ENCODE peak calls at places on chromosome 9, in nine cellular contexts. S, T, L, N, G, Z, P, M and H are unnamed samples.
A peak's percentile ranks its signal among the peaks of the same experiment; 100 is the strongest.

GRCh38 chr9:87702921-87703320 is 23.0 kb upstream of the CTSL start:
- DNase-seq in S (no peak), T (no peak), L (no peak), N (no peak), G (no peak), Z (no peak), P (no peak), M (no peak), H (no peak)

GRCh38 chr9:87034891-87035290 is 87.6 kb upstream of the GAS1 start:
- DNase-seq in S (no peak), T (no peak), L (no peak), N (no peak), G (no peak), Z (no peak), P (no peak), M (no peak), H (no peak)

GRCh38 chr9:99825158-99826046 is 3.7 kb downstream of the NR4A3 start:
- DNase-seq in S (no peak), T (no peak), L (no peak), N (peak; percentile 51), G (no peak), Z (no peak), P (no peak), M (no peak), H (no peak)

GRCh38 chr9:19994296-19994695 is 205.5 kb upstream of the SLC24A2 start:
- DNase-seq in S (no peak), T (no peak), L (no peak), N (no peak), G (no peak), Z (no peak), P (no peak), M (no peak), H (no peak)

GRCh38 chr9:20307662-20308061 is 314.6 kb downstream of the MLLT3 start:
- DNase-seq in S (no peak), T (no peak), L (no peak), N (no peak), G (no peak), Z (no peak), P (no peak), M (no peak), H (no peak)

GRCh38 chr9:806285-807156 is 35.0 kb upstream of the DMRT1 start:
- DNase-seq in S (no peak), T (peak; percentile 5), L (no peak), N (peak; percentile 19), G (peak; percentile 35), Z (no peak), P (no peak), M (peak; percentile 43), H (no peak)

GRCh38 chr9:92807757-92808725 is 43.4 kb upstream of the BICD2 start:
- DNase-seq in S (no peak), T (peak; percentile 45), L (no peak), N (no peak), G (no peak), Z (no peak), P (peak; percentile 36), M (no peak), H (no peak)

GRCh38 chr9:8486095-8486494 is 686.5 kb upstream of the DMAC1 start:
- DNase-seq in S (no peak), T (no peak), L (peak; percentile 36), N (peak; percentile 64), G (peak; percentile 18), Z (no peak), P (no peak), M (peak; percentile 55), H (no peak)

GRCh38 chr9:9215050-9215449 is 1397.8 kb downstream of the PTPRD start:
- DNase-seq in S (no peak), T (no peak), L (no peak), N (no peak), G (no peak), Z (no peak), P (no peak), M (no peak), H (no peak)

GRCh38 chr9:15144567-15145174 is 162.3 kb downstream of the TTC39B start:
- DNase-seq in S (no peak), T (no peak), L (no peak), N (no peak), G (no peak), Z (no peak), P (no peak), M (no peak), H (no peak)

GRCh38 chr9:108756746-108757490 is 98.9 kb downstream of the ACTL7B start:
- DNase-seq in S (no peak), T (no peak), L (no peak), N (no peak), G (peak; percentile 26), Z (no peak), P (no peak), M (no peak), H (no peak)

GRCh38 chr9:123445981-123446610 is 90.1 kb downstream of the CRB2 start:
- DNase-seq in S (no peak), T (no peak), L (no peak), N (no peak), G (no peak), Z (no peak), P (no peak), M (no peak), H (no peak)

GRCh38 chr9:16329699-16330113 is 540.8 kb downstream of the BNC2 start:
- DNase-seq in S (no peak), T (no peak), L (no peak), N (no peak), G (no peak), Z (no peak), P (no peak), M (no peak), H (no peak)

GRCh38 chr9:132068604-132069003 is 11.1 kb downstream of the MED27 start:
- DNase-seq in S (no peak), T (no peak), L (no peak), N (no peak), G (no peak), Z (no peak), P (no peak), M (no peak), H (no peak)

GRCh38 chr9:116813029-116813295 is 125.9 kb downstream of the TRIM32 start:
- DNase-seq in S (no peak), T (no peak), L (no peak), N (no peak), G (no peak), Z (no peak), P (no peak), M (no peak), H (no peak)

GRCh38 chr9:137973829-137974416 is 96.3 kb downstream of the CACNA1B start:
- DNase-seq in S (no peak), T (no peak), L (no peak), N (no peak), G (no peak), Z (no peak), P (no peak), M (no peak), H (no peak)

GRCh38 chr9:34363619-34364351 is 12.9 kb downstream of the MYORG start:
- DNase-seq in S (no peak), T (no peak), L (no peak), N (peak; percentile 69), G (no peak), Z (no peak), P (no peak), M (no peak), H (no peak)

GRCh38 chr9:131853434-131853833 is 113.6 kb upstream of the RAPGEF1 start:
- DNase-seq in S (no peak), T (no peak), L (no peak), N (no peak), G (no peak), Z (no peak), P (no peak), M (no peak), H (no peak)

GRCh38 chr9:89543621-89544279 is 45.8 kb upstream of the SEMA4D start:
- DNase-seq in S (no peak), T (no peak), L (no peak), N (no peak), G (no peak), Z (no peak), P (no peak), M (no peak), H (no peak)